ENCODE peak calls at places on chromosomes 4 and X, in seven cellular contexts. I is prostate gland, A is astrocyte, V is bronchial epithelial cell, J is cardiac muscle cell, M is neural progenitor cell, O is heart right ventricle. U is an unnamed sample. For H3K36me3, the result is how much of the 10 kb centered on the place peaks cover.

GRCh38 chr4:52317361-52317879 is 266.3 kb downstream of the SPATA18 start:
- DNase-seq in J (no peak), V (peak), M (no peak), I (no peak), A (no peak), O (no peak), U (no peak)

GRCh38 chr4:139562839-139563238 is 6.8 kb upstream of the SETD7 start:
- DNase-seq in O (no peak), I (no peak), A (no peak), J (no peak), V (no peak), M (no peak), U (no peak)

GRCh38 chrX:56790778-56791177 is 61.7 kb downstream of the NBDY start:
- DNase-seq in I (no peak), J (no peak), M (peak), A (no peak), V (no peak), O (no peak), U (no peak)

GRCh38 chr4:5890063-5890727 is 2.7 kb downstream of the CRMP1 start:
- DNase-seq in J (peak), M (peak), V (no peak), I (no peak), O (no peak), A (peak), U (peak)

GRCh38 chr4:25449270-25449669 is 72.2 kb downstream of the ANAPC4 start:
- DNase-seq in O (no peak), A (peak), M (no peak), J (no peak), V (peak), I (no peak), U (no peak)

GRCh38 chr4:13527192-13527982 is 16.9 kb downstream of the NKX3-2 start:
- DNase-seq in J (no peak), O (no peak), V (no peak), M (no peak), I (no peak), A (no peak), U (peak)

GRCh38 chrX:107684956-107685385 is 56.7 kb downstream of the PRPS1 start:
- DNase-seq in J (peak), O (peak), A (peak), M (no peak), I (peak), V (peak), U (peak)

GRCh38 chr4:185921583-185922555 is 109.9 kb upstream of the SORBS2 start:
- DNase-seq in M (no peak), J (peak), A (peak), V (peak), I (no peak), O (no peak), U (no peak)

DNA sequence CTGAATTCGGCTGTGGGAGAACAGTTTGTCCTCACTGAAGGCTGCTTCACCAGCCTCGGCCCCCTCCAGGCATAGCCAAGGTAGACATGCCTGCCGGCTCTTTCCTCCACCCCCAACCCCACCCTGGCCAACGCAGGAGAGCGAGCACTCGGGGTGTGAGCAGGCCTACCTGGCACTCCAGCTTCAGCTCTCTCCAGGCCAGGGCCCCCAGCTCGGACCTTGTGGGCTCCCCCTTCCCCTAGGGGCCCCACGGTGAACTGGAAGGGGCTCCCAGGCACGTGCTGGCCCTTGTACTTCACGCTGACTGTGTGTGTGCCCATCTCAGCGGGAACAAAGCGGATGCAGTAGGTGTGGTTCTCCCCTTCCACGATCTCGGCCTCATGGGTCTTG is 22.4 kb downstream of the FLNA start:
- DNase-seq in I (no peak), M (no peak), J (peak), V (no peak), O (no peak), A (no peak), U (no peak)
- H3K36me3 ChIP-seq in I (under half), M (under half), J (under half), V (under half), O (under half), A (under half), U (under half)

DNA sequence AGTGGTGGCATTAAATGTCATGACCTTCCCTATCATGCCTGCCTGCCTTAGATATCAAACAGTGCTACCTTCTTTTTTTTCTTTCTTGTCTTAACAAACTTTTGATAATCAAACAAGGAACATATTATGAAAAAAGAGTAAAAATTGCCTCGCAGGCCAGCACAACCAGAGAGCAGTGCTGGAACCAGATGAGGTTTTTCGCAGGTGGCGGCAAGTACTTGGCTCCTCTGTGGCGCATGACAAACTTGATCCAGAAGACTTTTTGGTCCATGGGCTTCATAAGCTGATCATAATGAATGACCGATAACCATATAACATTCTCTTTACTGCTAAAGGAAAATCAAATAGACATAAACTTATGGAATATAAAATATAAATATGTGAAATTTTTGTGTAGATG is 61.8 kb downstream of the UGT2B10 start:
- DNase-seq in I (no peak), A (no peak), M (no peak), V (no peak), O (no peak), J (no peak), U (no peak)
- H3K4me3 ChIP-seq in I (no peak), A (no peak), M (no peak), V (no peak), O (no peak), J (no peak), U (no peak)

DNA sequence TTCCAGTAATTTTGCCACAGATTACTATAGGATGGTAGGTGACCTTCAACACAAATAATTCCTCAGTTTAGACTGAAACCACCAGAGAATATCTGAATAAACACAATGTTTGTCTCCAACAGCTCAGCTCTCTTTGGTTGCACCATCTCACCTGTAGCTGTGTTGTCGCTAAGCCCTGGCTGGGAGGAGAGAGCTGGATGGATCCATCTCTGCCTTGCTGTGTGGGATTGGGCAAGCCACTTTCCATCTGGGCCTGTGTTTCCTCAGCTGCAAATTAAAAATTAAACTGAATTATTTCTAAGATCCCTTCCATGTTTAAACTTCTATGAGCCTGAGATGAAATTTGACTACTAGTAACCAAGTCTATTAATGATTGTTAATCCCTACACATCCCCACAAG is 310.2 kb downstream of the FBXW7 start:
- DNase-seq in A (no peak), O (no peak), I (no peak), J (no peak), V (no peak), M (no peak), U (no peak)
- H3K36me3 ChIP-seq in A (under half), O (under half), I (under half), J (under half), V (under half), M (under half), U (under half)

DNA sequence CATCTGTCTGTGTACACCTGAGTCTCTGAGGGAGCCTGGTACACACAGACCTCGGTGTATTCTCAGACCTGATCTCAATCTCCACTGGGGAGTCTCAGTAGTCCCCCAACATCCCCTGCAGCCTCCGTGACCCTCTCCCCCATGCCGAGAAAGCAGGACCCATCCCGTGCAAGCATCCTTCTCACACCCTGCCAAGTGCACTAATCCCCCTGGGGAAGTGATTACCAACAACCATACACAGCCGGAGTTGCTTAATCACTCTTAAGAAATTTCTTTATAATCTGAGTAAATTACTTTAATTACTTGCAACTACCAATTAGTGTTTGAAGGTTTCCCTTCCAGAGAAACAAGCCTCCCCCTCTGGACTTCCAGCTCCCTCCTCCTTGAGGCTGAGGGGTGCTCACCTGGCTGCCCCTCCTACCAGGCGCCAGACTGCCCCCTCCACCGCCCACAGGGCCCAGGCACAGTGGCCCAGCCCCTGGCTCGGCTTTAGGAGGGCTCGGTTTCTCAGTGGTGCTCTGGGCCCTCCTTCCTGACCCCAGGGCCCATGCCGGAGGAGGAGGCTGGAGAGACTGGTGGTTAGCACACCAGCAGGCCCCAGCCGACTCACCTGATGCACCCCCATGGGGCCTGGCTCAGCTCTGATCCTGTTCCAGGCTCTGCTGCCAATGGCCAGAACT is 43.8 kb downstream of the PJA1 start:
- DNase-seq in O (no peak), A (no peak), I (no peak), J (no peak), V (no peak), M (no peak), U (no peak)
- H3K4me3 ChIP-seq in O (no peak), A (no peak), I (no peak), J (no peak), V (no peak), M (no peak), U (no peak)

GRCh38 chrX:40056420-40056819 is 41.3 kb downstream of the BCOR start:
- DNase-seq in A (no peak), V (no peak), J (no peak), O (no peak), M (no peak), I (no peak), U (no peak)
- H3K36me3 ChIP-seq in A (under half), V (under half), J (half or more), O (under half), M (under half), I (under half), U (half or more)